ENCODE peak calls at places on chromosome 9, in seven cellular contexts. M is lung; R is CD8-positive, alpha-beta T cell; S is PC-9; D is colonic mucosa; C is CD4-positive, alpha-beta T cell; O is aorta. J is an unnamed sample.

GRCh38 chr9:89427621-89428221 is 70.2 kb downstream of the SEMA4D start:
- DNase-seq in M (no peak), R (peak; percentile 62), S (no peak), D (no peak), C (peak; percentile 50), O (no peak), J (no peak)

GRCh38 chr9:127742435-127743088 is 7.5 kb upstream of the TOR2A start:
- DNase-seq in M (no peak), R (no peak), S (peak; percentile 68), D (no peak), C (no peak), O (no peak), J (no peak)

GRCh38 chr9:78064075-78064474 is 32.5 kb upstream of the GNAQ start:
- DNase-seq in M (no peak), R (no peak), S (no peak), D (no peak), C (no peak), O (no peak), J (no peak)

GRCh38 chr9:99269429-99269828 is 47.3 kb downstream of the SEC61B start:
- DNase-seq in M (no peak), R (no peak), S (no peak), D (no peak), C (no peak), O (no peak), J (no peak)

GRCh38 chr9:1337169-1337568 is 287.0 kb downstream of the DMRT2 start:
- DNase-seq in M (no peak), R (no peak), S (no peak), D (no peak), C (no peak), O (no peak), J (no peak)

GRCh38 chr9:70630971-70631370 is 216.5 kb upstream of the KLF9 start:
- DNase-seq in M (no peak), R (no peak), S (no peak), D (no peak), C (no peak), O (no peak), J (no peak)

GRCh38 chr9:77488439-77489126 is 159.5 kb downstream of the GNA14 start:
- DNase-seq in M (no peak), R (no peak), S (no peak), D (no peak), C (no peak), O (no peak), J (no peak)

GRCh38 chr9:99169982-99170761 is 51.6 kb downstream of the ALG2 start:
- DNase-seq in M (no peak), R (no peak), S (no peak), D (no peak), C (no peak), O (no peak), J (no peak)

GRCh38 chr9:108057421-108058136 is 568.0 kb upstream of the KLF4 start:
- DNase-seq in M (peak; percentile 36), R (no peak), S (peak; percentile 60), D (peak; percentile 54), C (no peak), O (no peak), J (no peak)

GRCh38 chr9:121294866-121295661 is 27.1 kb downstream of the GSN start:
- DNase-seq in M (no peak), R (no peak), S (no peak), D (peak; percentile 40), C (no peak), O (peak; percentile 25), J (peak; percentile 68)

GRCh38 chr9:121296213-121297127 is 28.5 kb downstream of the GSN start:
- DNase-seq in M (no peak), R (no peak), S (no peak), D (no peak), C (no peak), O (no peak), J (no peak)

GRCh38 chr9:121297414-121297813 is 29.5 kb downstream of the GSN start:
- DNase-seq in M (no peak), R (no peak), S (no peak), D (no peak), C (no peak), O (no peak), J (no peak)

GRCh38 chr9:121294181-121294743 is 26.3 kb downstream of the GSN start:
- DNase-seq in M (no peak), R (no peak), S (no peak), D (no peak), C (no peak), O (peak; percentile 80), J (peak; percentile 82)

DNA sequence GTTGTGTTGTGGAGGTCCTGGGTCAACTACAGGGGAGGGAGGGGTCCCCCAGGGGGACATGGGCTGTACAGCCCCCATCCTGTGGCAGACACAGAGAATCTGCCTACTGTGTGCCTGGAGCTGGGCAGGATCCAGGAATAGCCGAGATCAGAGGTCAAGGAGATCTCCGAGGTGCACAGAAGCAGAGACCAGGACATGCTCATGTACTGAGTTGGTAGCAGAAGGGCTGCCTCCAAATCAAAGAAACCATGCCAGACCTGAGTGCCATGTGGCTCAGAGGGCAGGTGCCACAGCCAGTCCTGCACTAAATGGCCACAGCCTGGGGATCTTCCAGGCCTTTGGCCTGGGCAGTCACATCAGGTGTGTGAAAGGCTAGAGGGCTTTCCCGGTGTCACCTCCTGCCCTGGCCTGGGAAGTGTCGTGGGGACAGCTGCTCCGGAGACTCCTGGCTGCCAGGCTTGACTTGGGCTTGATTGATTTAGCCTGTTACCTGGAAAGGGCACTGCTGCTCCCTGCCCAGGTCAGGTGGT is 27.8 kb downstream of the GSN start:
- DNase-seq in M (no peak), R (no peak), S (no peak), D (no peak), C (no peak), O (no peak), J (no peak)
- H3K27ac ChIP-seq in M (peak overlapping the region; percentile 74), R (no peak overlapping the region), S (no peak overlapping the region), D (peak overlapping the region; percentile 67), C (no peak overlapping the region), O (peak overlapping the region; percentile 87), J (peak overlapping the region; percentile 98)

GRCh38 chr9:104923740-104924139 is 4.2 kb downstream of the ABCA1 start:
- DNase-seq in M (no peak), R (no peak), S (no peak), D (no peak), C (no peak), O (no peak), J (no peak)

GRCh38 chr9:104927216-104927911 is 591 bp downstream of the ABCA1 start:
- DNase-seq in M (no peak), R (no peak), S (peak; percentile 43), D (peak; percentile 57), C (peak; percentile 5), O (peak; percentile 79), J (peak; percentile 35)

GRCh38 chr9:104921067-104921741 is 6.8 kb downstream of the ABCA1 start:
- DNase-seq in M (no peak), R (no peak), S (no peak), D (no peak), C (no peak), O (no peak), J (no peak)

GRCh38 chr9:104927912-104928740 is at the start of gene ABCA1:
- DNase-seq in M (peak; percentile 87), R (peak; percentile 42), S (peak; percentile 77), D (peak; percentile 95), C (peak; percentile 58), O (peak; percentile 96), J (peak; percentile 94)

DNA sequence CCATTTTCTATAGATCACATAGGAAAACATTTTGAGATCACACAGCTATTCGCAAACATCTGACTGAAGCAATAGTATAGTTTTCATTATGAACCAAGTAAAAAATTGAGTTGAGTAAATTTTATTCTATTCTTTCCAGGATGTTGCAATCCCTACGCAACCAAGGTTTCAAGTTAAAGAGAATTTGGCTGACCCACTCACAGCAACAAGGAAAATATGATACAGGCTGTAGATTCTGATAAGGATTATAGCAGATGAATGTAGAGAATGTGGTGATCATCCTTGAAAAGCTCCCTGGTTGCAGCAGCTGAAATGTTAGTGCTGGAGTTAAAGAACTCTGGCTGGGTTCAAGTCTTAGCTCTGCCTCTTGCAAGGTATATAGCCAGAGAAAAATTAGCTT is 4.7 kb downstream of the ABCA1 start:
- DNase-seq in M (no peak), R (no peak), S (no peak), D (no peak), C (no peak), O (no peak), J (no peak)
- H3K27ac ChIP-seq in M (no peak overlapping the region), R (no peak overlapping the region), S (peak overlapping the region; percentile 22), D (no peak overlapping the region), C (no peak overlapping the region), O (no peak overlapping the region), J (no peak overlapping the region)

GRCh38 chr9:114656301-114656700 is 1.3 kb downstream of the TEX53 start:
- DNase-seq in M (no peak), R (no peak), S (no peak), D (no peak), C (no peak), O (no peak), J (no peak)

GRCh38 chr9:114655689-114656088 is 1.9 kb downstream of the TEX53 start:
- DNase-seq in M (no peak), R (no peak), S (no peak), D (no peak), C (no peak), O (no peak), J (no peak)

GRCh38 chr9:114657705-114658104 is at the start of gene TEX53:
- DNase-seq in M (no peak), R (no peak), S (no peak), D (no peak), C (no peak), O (no peak), J (no peak)

GRCh38 chr9:114652776-114653555 is 4.6 kb downstream of the TEX53 start:
- DNase-seq in M (no peak), R (no peak), S (no peak), D (no peak), C (no peak), O (no peak), J (no peak)

DNA sequence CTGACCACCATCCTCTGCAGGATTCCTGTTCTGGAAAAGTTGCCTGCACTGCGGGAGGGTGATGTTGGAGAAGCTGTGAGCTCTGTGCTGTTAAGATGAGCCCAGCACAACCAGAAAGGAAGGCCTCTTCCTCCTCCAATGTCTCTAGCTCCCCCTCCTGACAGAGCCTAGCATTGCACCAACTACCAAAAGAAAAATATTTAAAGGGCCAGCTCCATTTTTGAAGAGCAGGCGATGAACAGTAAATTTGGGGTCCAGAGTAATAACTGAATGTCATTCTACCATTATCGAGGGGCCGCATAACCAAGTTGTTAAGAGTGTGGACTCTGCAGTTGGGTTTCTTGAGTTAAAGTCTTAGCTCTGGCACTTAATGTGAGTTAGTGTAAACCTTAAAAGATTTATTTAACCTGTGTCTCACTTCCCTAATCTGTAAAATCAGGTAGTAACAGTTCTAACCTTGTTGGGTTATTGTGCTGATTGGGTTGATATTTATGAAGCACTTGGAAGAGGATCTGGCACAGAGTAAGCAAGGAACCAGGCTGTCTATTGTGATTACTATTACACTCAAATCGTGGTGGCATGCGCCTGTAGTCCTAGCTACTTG is 3.9 kb downstream of the TEX53 start:
- DNase-seq in M (peak; percentile 81), R (peak; percentile 74), S (peak; percentile 79), D (peak; percentile 86), C (peak; percentile 75), O (no peak), J (peak; percentile 28)
- H3K27ac ChIP-seq in M (no peak overlapping the region), R (no peak overlapping the region), S (no peak overlapping the region), D (no peak overlapping the region), C (no peak overlapping the region), O (no peak overlapping the region), J (no peak overlapping the region)

DNA sequence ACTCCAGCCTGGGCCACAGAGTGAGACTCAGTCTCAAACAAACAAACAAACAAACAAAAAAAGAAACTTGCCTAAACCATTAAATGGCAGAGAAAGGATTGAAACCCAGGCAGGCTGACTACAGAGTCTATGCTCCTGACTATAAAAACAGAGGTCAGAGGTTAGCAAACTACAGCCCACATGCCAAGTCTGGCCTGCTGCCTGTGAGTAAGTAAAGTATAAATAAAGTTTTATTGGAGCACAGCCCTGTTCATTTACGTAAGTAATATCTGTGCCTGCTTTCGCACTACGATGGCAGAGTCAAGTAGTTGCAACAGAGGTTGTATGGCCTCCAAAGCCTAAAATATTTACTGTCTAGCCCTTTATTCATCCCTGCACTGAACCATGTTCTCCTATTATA is 11.6 kb downstream of the POLR1E start:
- DNase-seq in M (no peak), R (no peak), S (no peak), D (no peak), C (no peak), O (no peak), J (no peak)
- H3K27ac ChIP-seq in M (no peak overlapping the region), R (no peak overlapping the region), S (no peak overlapping the region), D (no peak overlapping the region), C (no peak overlapping the region), O (no peak overlapping the region), J (no peak overlapping the region)

J was measured in left ventricle myocardium inferior.